ENCODE peak calls at places on chromosomes 1 and 21, in ten cellular contexts. G is A549, Y is IMR-90, H is ovary, D is heart left ventricle, C is body of pancreas, S is esophagus squamous epithelium, J is breast epithelium, T is right lobe of liver, K is sigmoid colon. I is an unnamed sample.

GRCh38 chr1:118868387-118868786 is 119.8 kb downstream of the TBX15 start:
- DNase-seq in D (no peak), S (no peak), T (no peak), H (no peak), J (no peak), G (no peak), K (no peak), Y (no peak), C (no peak), I (no peak)

GRCh38 chr21:44658913-44659595 is 1.3 kb downstream of the KRTAP12-3 start:
- DNase-seq in H (no peak), J (no peak), D (no peak), K (no peak), C (no peak), G (no peak), S (no peak), Y (no peak), T (no peak), I (no peak)

GRCh38 chr1:4964634-4965345 is 310.4 kb downstream of the AJAP1 start:
- DNase-seq in S (no peak), G (no peak), T (no peak), C (no peak), Y (no peak), D (no peak), K (no peak), H (no peak), J (no peak), I (no peak)

GRCh38 chr1:77170687-77171086 is 48.5 kb downstream of the PIGK start:
- DNase-seq in D (no peak), Y (peak), S (no peak), J (no peak), K (no peak), G (no peak), T (no peak), H (no peak), C (no peak), I (no peak)

GRCh38 chr1:187051618-187052232 is 223.0 kb downstream of the PLA2G4A start:
- DNase-seq in G (peak), C (no peak), J (no peak), D (no peak), K (no peak), S (no peak), Y (peak), H (no peak), T (no peak), I (no peak)

GRCh38 chr1:41045740-41046139 is 24.2 kb upstream of the SLFNL1 start:
- DNase-seq in C (peak), K (no peak), D (peak), J (peak), Y (peak), H (no peak), T (no peak), S (no peak), G (no peak), I (no peak)

GRCh38 chr21:45026833-45027232 is 47.5 kb upstream of the ADARB1 start:
- DNase-seq in S (no peak), C (no peak), G (no peak), H (peak), J (peak), Y (no peak), K (no peak), T (no peak), D (no peak), I (no peak)

GRCh38 chr1:170494369-170494768 is 37.6 kb upstream of the GORAB start:
- DNase-seq in D (peak), T (no peak), S (no peak), H (no peak), K (no peak), G (no peak), C (peak), Y (peak), J (no peak), I (peak)

GRCh38 chr1:228478912-228479665 is 8.1 kb upstream of the RNF187 start:
- DNase-seq in D (no peak), Y (no peak), C (no peak), J (no peak), H (no peak), G (no peak), K (peak), S (no peak), T (no peak), I (no peak)

GRCh38 chr1:228483789-228484188 is 3.4 kb upstream of the RNF187 start:
- DNase-seq in D (no peak), J (no peak), G (no peak), S (no peak), H (no peak), C (no peak), Y (no peak), K (no peak), T (no peak), I (no peak)

GRCh38 chr1:228474507-228474906 is 12.7 kb upstream of the RNF187 start:
- DNase-seq in T (no peak), G (no peak), H (no peak), S (no peak), Y (no peak), D (no peak), K (no peak), C (no peak), J (no peak), I (no peak)

GRCh38 chr1:228477263-228477662 is 9.9 kb upstream of the RNF187 start:
- DNase-seq in G (no peak), S (no peak), D (no peak), H (no peak), J (no peak), C (no peak), Y (no peak), K (no peak), T (no peak), I (no peak)

GRCh38 chr1:228478326-228478725 is 8.9 kb upstream of the RNF187 start:
- DNase-seq in C (no peak), K (peak), S (no peak), H (no peak), Y (no peak), G (no peak), J (no peak), D (no peak), T (no peak), I (no peak)
- H3K27ac ChIP-seq in C (no peak), K (no peak), S (no peak), H (no peak), Y (no peak), G (no peak), J (no peak), D (no peak), T (no peak), I (no peak)

DNA sequence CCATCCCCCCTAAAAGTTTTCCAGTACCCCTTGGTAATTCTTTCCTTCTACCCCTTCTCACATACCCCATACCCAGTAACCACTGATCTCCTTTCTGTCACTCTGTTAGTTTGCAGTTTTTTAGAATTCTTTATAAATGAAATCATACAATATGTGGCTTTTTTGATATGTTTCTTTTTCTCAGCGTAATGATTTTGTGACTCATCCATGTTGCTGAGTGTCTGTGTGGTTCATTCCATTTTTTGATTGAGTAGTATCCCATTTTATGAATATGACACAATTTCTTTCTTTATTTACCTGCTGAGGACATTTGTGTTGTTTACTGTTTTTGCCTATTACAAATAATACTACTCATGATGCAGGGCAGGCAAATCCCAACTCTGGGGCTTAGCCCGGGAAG is 1605.3 kb downstream of the BRINP3 start:
- DNase-seq in D (no peak), G (no peak), T (no peak), C (no peak), J (no peak), H (no peak), K (no peak), S (no peak), Y (peak), I (no peak)
- TF ChIP-seq CTCF in D (no peak), G (no peak), T (no peak), C (no peak), J (no peak), H (no peak), K (no peak), S (no peak), Y (no peak), I (no peak)

GRCh38 chr1:174160603-174161002 is 1.3 kb downstream of the RABGAP1L start:
- DNase-seq in Y (no peak), G (no peak), J (no peak), S (no peak), K (no peak), C (no peak), D (no peak), H (no peak), T (no peak), I (no peak)

GRCh38 chr1:174161813-174162212 is 2.5 kb downstream of the RABGAP1L start:
- DNase-seq in C (no peak), H (no peak), D (no peak), G (no peak), Y (no peak), S (no peak), T (no peak), K (no peak), J (no peak), I (no peak)

GRCh38 chr1:174158767-174159252 is 510 bp upstream of the RABGAP1L start:
- DNase-seq in C (no peak), D (no peak), T (no peak), J (no peak), G (no peak), Y (no peak), K (no peak), S (no peak), H (no peak), I (no peak)

GRCh38 chr1:174159253-174160108 is at the start of gene RABGAP1L:
- DNase-seq in G (peak), T (peak), J (peak), S (peak), Y (peak), D (peak), K (peak), H (peak), C (peak), I (peak)

GRCh38 chr1:174160109-174160473 is 771 bp downstream of the RABGAP1L start:
- DNase-seq in D (peak), C (peak), J (no peak), Y (peak), K (peak), G (peak), T (peak), H (peak), S (no peak), I (peak)
- TF ChIP-seq POLR2A in D (no peak), C (no peak), J (no peak), Y (no peak), K (peak), G (no peak), T (peak), H (no peak), S (no peak), I (no peak)

GRCh38 chr1:25543425-25544242 is at the start of gene LDLRAP1:
- DNase-seq in D (peak), T (peak), H (peak), J (peak), Y (peak), G (peak), K (peak), C (peak), S (no peak), I (peak)
- H3K27ac ChIP-seq in D (peak), T (peak), H (peak), J (peak), Y (peak), G (peak), K (peak), C (peak), S (peak), I (peak)

GRCh38 chr1:81559662-81560350 is 240.9 kb upstream of the ADGRL2 start:
- DNase-seq in J (no peak), D (no peak), C (no peak), Y (no peak), H (no peak), K (no peak), T (no peak), S (no peak), G (peak), I (no peak)
- TF ChIP-seq CTCF in J (no peak), D (no peak), C (no peak), Y (no peak), H (no peak), K (peak), T (no peak), S (peak), G (peak), I (no peak)

GRCh38 chr1:67651031-67651430 is 34.0 kb upstream of the GADD45A start:
- DNase-seq in J (no peak), C (no peak), S (no peak), G (no peak), D (no peak), Y (no peak), T (no peak), K (no peak), H (no peak), I (no peak)

GRCh38 chr1:67650061-67650460 is 34.9 kb upstream of the GADD45A start:
- DNase-seq in J (no peak), G (no peak), C (no peak), S (no peak), T (no peak), D (no peak), Y (peak), H (no peak), K (no peak), I (no peak)

GRCh38 chr1:67655581-67655980 is 29.4 kb upstream of the GADD45A start:
- DNase-seq in D (no peak), S (no peak), K (no peak), C (no peak), J (no peak), H (no peak), G (no peak), T (no peak), Y (no peak), I (no peak)

GRCh38 chr1:67653304-67653703 is 31.7 kb upstream of the GADD45A start:
- DNase-seq in C (no peak), T (no peak), H (no peak), S (no peak), D (no peak), Y (no peak), J (no peak), K (no peak), G (no peak), I (no peak)

DNA sequence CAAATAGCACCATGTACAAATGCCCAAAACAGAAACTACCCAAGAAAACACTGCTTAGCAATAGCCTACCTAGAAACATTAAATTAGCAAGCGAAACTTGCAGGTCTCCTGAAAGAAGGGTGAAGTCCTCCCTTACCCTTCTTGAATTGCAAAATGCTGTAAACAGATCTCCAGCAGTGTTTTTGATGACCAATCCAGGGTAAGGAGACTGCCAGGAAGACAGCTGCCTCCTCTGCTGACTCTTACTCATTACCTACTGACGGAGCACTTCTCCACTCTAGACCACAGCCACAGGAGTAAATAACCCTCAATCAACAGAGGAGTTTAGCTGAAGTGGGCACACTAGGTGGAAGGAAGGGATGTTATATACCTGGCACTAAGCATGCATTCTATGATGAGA is 32.2 kb upstream of the GADD45A start:
- DNase-seq in C (no peak), J (no peak), K (no peak), G (peak), H (no peak), T (no peak), S (no peak), Y (peak), D (no peak), I (no peak)
- TF ChIP-seq POLR2A in C (no peak), J (no peak), K (no peak), G (no peak), H (no peak), T (no peak), S (no peak), Y (no peak), D (no peak), I (no peak)

DNA sequence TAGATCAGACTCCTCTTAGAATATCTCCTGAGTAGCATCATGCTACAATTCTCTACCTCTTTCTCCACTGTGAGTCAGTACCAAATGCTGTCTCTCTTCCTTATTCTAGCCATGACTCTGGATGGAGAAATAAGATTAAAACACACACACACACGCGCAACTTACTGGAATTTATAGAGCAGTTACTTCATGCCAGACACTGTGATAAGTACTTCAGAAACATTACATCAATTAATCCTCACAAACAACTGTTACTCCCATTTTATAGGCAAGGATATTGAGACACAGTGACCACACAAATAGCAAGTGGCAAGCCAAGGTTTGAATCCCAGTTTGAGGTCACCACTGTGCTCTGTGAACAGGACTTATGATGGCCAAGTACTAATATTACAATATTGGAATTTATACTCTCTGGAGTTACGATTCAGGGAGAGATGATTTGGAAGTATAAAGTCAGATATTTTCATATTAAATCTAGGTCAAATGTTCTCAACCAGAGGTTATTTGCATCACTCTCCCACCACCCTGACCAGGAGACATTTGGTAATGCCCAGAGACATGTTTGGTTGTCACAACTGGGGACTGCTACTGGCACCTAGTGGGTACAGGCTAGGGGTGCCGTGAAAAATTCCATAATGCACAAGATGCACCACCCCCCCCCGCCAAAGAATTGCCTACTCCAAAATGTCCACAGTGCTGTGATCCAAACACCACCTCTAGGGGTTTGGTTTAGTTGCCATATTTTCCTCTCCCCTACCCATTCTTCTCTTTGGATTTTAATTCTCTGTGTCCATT is 221.6 kb downstream of the LTN1 start:
- DNase-seq in Y (peak), C (no peak), K (peak), S (no peak), T (no peak), J (no peak), G (no peak), D (no peak), H (no peak), I (no peak)
- H3K27ac ChIP-seq in Y (peak), C (no peak), K (peak), S (peak), T (peak), J (no peak), G (no peak), D (peak), H (no peak), I (no peak)

GRCh38 chr1:75258351-75258750 is 124.2 kb downstream of the LHX8 start:
- DNase-seq in Y (no peak), S (no peak), H (no peak), C (no peak), G (no peak), K (no peak), J (no peak), T (no peak), D (no peak), I (no peak)

GRCh38 chr1:75257424-75257823 is 123.2 kb downstream of the LHX8 start:
- DNase-seq in T (no peak), H (no peak), D (no peak), C (no peak), Y (no peak), K (no peak), S (no peak), G (no peak), J (no peak), I (no peak)
- TF ChIP-seq CTCF in T (no peak), H (no peak), D (no peak), C (no peak), Y (no peak), K (no peak), S (no peak), G (no peak), J (no peak), I (no peak)